ENCODE peak calls at places on chromosomes 1 and 21, in eight cellular contexts. N is AG20443; R is amygdala; M is effector memory CD8-positive, alpha-beta T cell; Z is stimulated activated CD4-positive, alpha-beta T cell treated with anti-CD3 and anti-CD28 coated beads, TNF-alpha, amount 100 ng/mL, for 24 hours; B is activated CD4-positive, alpha-beta T cell treated with anti-CD3 and anti-CD28 coated beads for 24 hours; U is T47D; K is substantia nigra. Y is an unnamed sample.
A peak's percentile ranks its signal among the peaks of the same experiment; 100 is the strongest.

GRCh38 chr1:211326528-211327340 is at the start of gene TRAF5:
- DNase-seq in B (peak; percentile 25), K (no peak), Z (no peak), U (peak; percentile 51), M (peak; percentile 35), R (no peak), N (peak; percentile 82), Y (peak; percentile 45)

GRCh38 chr1:152151646-152152045 is 7.4 kb downstream of the RPTN start:
- DNase-seq in N (no peak), Z (no peak), B (no peak), U (no peak), M (no peak), R (no peak), K (no peak), Y (no peak)

GRCh38 chr1:83588140-83588539 is 410.8 kb downstream of the TTLL7 start:
- DNase-seq in Z (no peak), R (no peak), M (no peak), U (no peak), B (no peak), K (no peak), N (no peak), Y (no peak)

GRCh38 chr1:5628416-5628815 is 363.8 kb downstream of the NPHP4 start:
- DNase-seq in Z (no peak), B (no peak), U (no peak), K (no peak), R (no peak), M (no peak), N (no peak), Y (no peak)

GRCh38 chr1:207077470-207078377 is 10.9 kb upstream of the C4BPB start:
- DNase-seq in R (peak; percentile 27), K (peak; percentile 20), Z (peak; percentile 35), M (peak; percentile 62), N (peak; percentile 85), U (peak; percentile 88), B (peak; percentile 23), Y (peak; percentile 70)

GRCh38 chr1:206101351-206101750 is 15.8 kb downstream of the AVPR1B start:
- DNase-seq in R (no peak), M (no peak), K (no peak), N (no peak), U (no peak), B (no peak), Z (no peak), Y (no peak)

GRCh38 chr1:198674009-198674408 is 35.2 kb downstream of the PTPRC start:
- DNase-seq in N (peak; percentile 11), U (no peak), K (no peak), M (no peak), Z (no peak), R (no peak), B (no peak), Y (no peak)

GRCh38 chr1:175478203-175478602 is 265.2 kb downstream of the TNR start:
- DNase-seq in U (no peak), B (no peak), K (no peak), M (no peak), Z (no peak), N (no peak), R (no peak), Y (no peak)

GRCh38 chr1:210696709-210697108 is 368.0 kb downstream of the HHAT start:
- DNase-seq in R (no peak), N (no peak), B (no peak), M (no peak), Z (no peak), U (no peak), K (no peak), Y (peak; percentile 14)

GRCh38 chr1:101240041-101240430 is 3.2 kb downstream of the S1PR1 start:
- DNase-seq in K (peak; percentile 34), M (peak; percentile 6), N (no peak), U (no peak), R (peak; percentile 19), Z (no peak), B (no peak), Y (no peak)

GRCh38 chr1:38125837-38126520 is 79.4 kb upstream of the POU3F1 start:
- DNase-seq in M (no peak), U (no peak), R (no peak), N (no peak), B (no peak), K (no peak), Z (no peak), Y (no peak)

GRCh38 chr1:43147625-43148319 is 24.3 kb downstream of the EBNA1BP2 start:
- DNase-seq in K (peak; percentile 19), N (peak; percentile 84), U (peak; percentile 86), R (peak; percentile 65), B (peak; percentile 26), M (peak; percentile 5), Z (no peak), Y (peak; percentile 78)

GRCh38 chr1:231376101-231376500 is 38.0 kb downstream of the SPRTN start:
- DNase-seq in U (no peak), Z (no peak), N (no peak), B (no peak), K (no peak), M (no peak), R (no peak), Y (no peak)

GRCh38 chr1:46333300-46334029 is 7.1 kb upstream of the NSUN4 start:
- DNase-seq in R (no peak), B (no peak), U (peak; percentile 77), N (peak; percentile 31), K (no peak), Z (no peak), M (no peak), Y (peak; percentile 75)

GRCh38 chr21:44706026-44706705 is 5.2 kb downstream of the TSPEAR start:
- DNase-seq in N (peak; percentile 4), Z (no peak), R (no peak), M (no peak), B (no peak), U (no peak), K (no peak), Y (no peak)

GRCh38 chr1:171460018-171460585 is 25.2 kb upstream of the PRRC2C start:
- DNase-seq in Z (no peak), B (no peak), U (no peak), K (no peak), M (no peak), N (no peak), R (no peak), Y (no peak)

GRCh38 chr1:25742316-25742715 is 57.7 kb upstream of the SELENON start:
- DNase-seq in B (no peak), N (no peak), Z (no peak), U (no peak), K (no peak), M (no peak), R (no peak), Y (no peak)

Y was measured in ACHN.